ENCODE peak calls at places on chromosomes 16 and 17, in seven cellular contexts. U is A549, O is NB4, W is HCT116, D is H1, T is HepG2, B is K562. F is an unnamed sample.

GRCh38 chr17:15289285-15290185 is 24.4 kb upstream of the PMP22 start:
- DNase-seq in U (peak; percentile 97), O (no peak), W (no peak), D (no peak), T (peak; percentile 25), B (peak; percentile 12), F (no peak)

GRCh38 chr17:5800646-5801045 is 216.3 kb upstream of the NLRP1 start:
- DNase-seq in U (no peak), O (no peak), W (no peak), D (no peak), T (no peak), B (no peak), F (no peak)

GRCh38 chr17:78665952-78666920 is 89.0 kb upstream of the DNAH17 start:
- DNase-seq in U (no peak), O (peak; percentile 17), W (no peak), D (no peak), T (peak; percentile 88), B (peak; percentile 81), F (no peak)

GRCh38 chr16:20880867-20881866 is 19.0 kb downstream of the DCUN1D3 start:
- DNase-seq in U (no peak), O (no peak), W (no peak), D (no peak), T (peak; percentile 33), B (no peak), F (no peak)

GRCh38 chr17:69356625-69357024 is 29.7 kb upstream of the ABCA5 start:
- DNase-seq in U (no peak), O (no peak), W (no peak), D (no peak), T (no peak), B (no peak), F (no peak)

GRCh38 chr17:49498037-49498615 is 3.0 kb downstream of the NGFR start:
- DNase-seq in U (peak; percentile 51), O (no peak), W (no peak), D (no peak), T (no peak), B (no peak), F (no peak)

GRCh38 chr16:58205276-58206036 is 7.5 kb upstream of the CSNK2A2 start:
- DNase-seq in U (no peak), O (no peak), W (no peak), D (no peak), T (no peak), B (no peak), F (no peak)

GRCh38 chr16:60902114-60902513 is 1134.1 kb downstream of the CDH8 start:
- DNase-seq in U (no peak), O (no peak), W (no peak), D (no peak), T (no peak), B (no peak), F (no peak)

GRCh38 chr17:72782985-72783701 is 309.3 kb downstream of the SLC39A11 start:
- DNase-seq in U (no peak), O (no peak), W (no peak), D (no peak), T (peak; percentile 95), B (no peak), F (no peak)

GRCh38 chr17:214881-215331 is 33.5 kb upstream of the DOC2B start:
- DNase-seq in U (no peak), O (no peak), W (no peak), D (no peak), T (no peak), B (no peak), F (no peak)

GRCh38 chr17:74840989-74841666 is 18.6 kb downstream of the GRIN2C start:
- DNase-seq in U (no peak), O (peak; percentile 74), W (no peak), D (no peak), T (peak; percentile 28), B (peak; percentile 67), F (no peak)

GRCh38 chr17:63337579-63337978 is 108.5 kb downstream of the CYB561 start:
- DNase-seq in U (no peak), O (no peak), W (no peak), D (no peak), T (no peak), B (no peak), F (no peak)
- TF ChIP-seq MAX in U (no peak), O (no peak), W (no peak), D (no peak), T (no peak), B (no peak), F (no peak)

GRCh38 chr17:57861737-57862409 is 12.0 kb upstream of the MRPS23 start:
- DNase-seq in U (peak; percentile 65), O (no peak), W (no peak), D (no peak), T (peak; percentile 54), B (no peak), F (no peak)

GRCh38 chr17:57860414-57860999 is 10.7 kb upstream of the MRPS23 start:
- DNase-seq in U (no peak), O (no peak), W (no peak), D (no peak), T (no peak), B (no peak), F (no peak)

GRCh38 chr17:57862410-57862989 is 12.7 kb upstream of the MRPS23 start:
- DNase-seq in U (no peak), O (no peak), W (no peak), D (no peak), T (no peak), B (no peak), F (no peak)

GRCh38 chr17:57859601-57860413 is 10.0 kb upstream of the MRPS23 start:
- DNase-seq in U (no peak), O (no peak), W (no peak), D (no peak), T (no peak), B (no peak), F (no peak)

GRCh38 chr17:57861000-57861736 is 11.3 kb upstream of the MRPS23 start:
- DNase-seq in U (peak; percentile 90), O (peak; percentile 90), W (peak; percentile 75), D (no peak), T (peak; percentile 94), B (peak; percentile 58), F (no peak)
- TF ChIP-seq MAX in U (peak; percentile 27), O (no peak), W (no peak), D (peak; percentile 27), T (peak; percentile 43), B (no peak), F (no peak)

GRCh38 chr17:9115446-9116265 is 94.3 kb downstream of the NTN1 start:
- DNase-seq in U (peak; percentile 78), O (peak; percentile 93), W (no peak), D (peak; percentile 41), T (peak; percentile 4), B (peak; percentile 9), F (no peak)
- TF ChIP-seq MAX in U (peak; percentile 40), O (no peak), W (no peak), D (peak; percentile 18), T (no peak), B (no peak), F (no peak)

GRCh38 chr17:12739500-12739899 is 49.8 kb upstream of the ARHGAP44 start:
- DNase-seq in U (no peak), O (no peak), W (no peak), D (no peak), T (no peak), B (no peak), F (no peak)
- TF ChIP-seq MAX in U (no peak), O (no peak), W (no peak), D (no peak), T (no peak), B (no peak), F (no peak)

GRCh38 chr17:82867763-82868325 is 28.0 kb upstream of the ZNF750 start:
- DNase-seq in U (no peak), O (no peak), W (no peak), D (no peak), T (no peak), B (no peak), F (no peak)

GRCh38 chr17:82870541-82870940 is 30.7 kb upstream of the ZNF750 start:
- DNase-seq in U (no peak), O (no peak), W (no peak), D (no peak), T (no peak), B (no peak), F (no peak)

GRCh38 chr17:82869536-82869935 is 29.7 kb upstream of the ZNF750 start:
- DNase-seq in U (no peak), O (no peak), W (no peak), D (no peak), T (no peak), B (no peak), F (no peak)

GRCh38 chr17:82870091-82870491 is 30.3 kb upstream of the ZNF750 start:
- DNase-seq in U (no peak), O (no peak), W (no peak), D (no peak), T (no peak), B (no peak), F (no peak)

DNA sequence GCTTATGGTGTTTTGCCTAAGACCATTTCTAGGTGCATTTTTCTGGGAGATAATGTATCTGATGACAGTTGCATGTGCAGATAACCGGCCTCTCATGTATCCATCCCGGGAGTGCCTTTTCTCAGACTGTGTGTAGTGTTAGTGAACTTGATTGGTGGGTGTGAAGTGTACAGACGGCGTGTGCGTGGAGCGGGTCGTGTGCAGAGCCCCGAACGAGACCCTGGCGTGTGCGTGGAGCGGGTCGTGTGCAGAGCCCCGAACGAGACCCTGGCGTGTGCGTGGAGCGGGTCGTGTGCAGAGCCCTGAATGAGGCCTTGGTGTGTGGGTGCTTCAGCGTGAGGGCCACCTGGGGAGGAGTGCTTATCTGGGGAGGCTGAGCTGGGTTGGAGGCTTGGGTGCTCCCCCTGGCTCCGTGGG is 28.9 kb upstream of the ZNF750 start:
- DNase-seq in U (no peak), O (no peak), W (no peak), D (no peak), T (no peak), B (peak; percentile 73), F (no peak)
- TF ChIP-seq MAX in U (no peak), O (no peak), W (no peak), D (no peak), T (no peak), B (no peak), F (no peak)

GRCh38 chr17:27633312-27634025 is 2.5 kb downstream of the LGALS9 start:
- DNase-seq in U (no peak), O (no peak), W (no peak), D (no peak), T (peak; percentile 12), B (peak; percentile 76), F (no peak)
- TF ChIP-seq MAX in U (no peak), O (no peak), W (no peak), D (no peak), T (no peak), B (no peak), F (no peak)

GRCh38 chr17:33056392-33057146 is 64.9 kb downstream of the SPACA3 start:
- DNase-seq in U (no peak), O (no peak), W (no peak), D (no peak), T (peak; percentile 12), B (no peak), F (no peak)

GRCh38 chr17:33055746-33056145 is 64.1 kb downstream of the SPACA3 start:
- DNase-seq in U (no peak), O (no peak), W (no peak), D (no peak), T (no peak), B (no peak), F (no peak)

GRCh38 chr17:33053641-33054040 is 62.0 kb downstream of the SPACA3 start:
- DNase-seq in U (no peak), O (no peak), W (no peak), D (no peak), T (no peak), B (no peak), F (no peak)

GRCh38 chr17:33055171-33055611 is 63.5 kb downstream of the SPACA3 start:
- DNase-seq in U (no peak), O (no peak), W (no peak), D (no peak), T (no peak), B (no peak), F (no peak)

GRCh38 chr17:33057564-33057963 is 65.9 kb downstream of the SPACA3 start:
- DNase-seq in U (no peak), O (no peak), W (no peak), D (no peak), T (no peak), B (no peak), F (no peak)
- TF ChIP-seq MAX in U (no peak), O (no peak), W (no peak), D (no peak), T (no peak), B (no peak), F (no peak)